ENCODE peak calls at places on chromosomes 13 and 19, in ten cellular contexts. U is T-helper 17 cell; K is pancreas; H is activated T-cell treated with anti-CD3 and anti-CD28 coated beads, Interleukin-2, amount 50 U/mL, for 72 hours; O is CD8-positive, alpha-beta T cell; Z is gastroesophageal sphincter; T is HepG2; D is stimulated activated effector memory CD8-positive, alpha-beta T cell treated with anti-CD3 and anti-CD28 coated beads, Interleukin-12 subunit alpha, Interleukin-12 subunit beta, amount 100 ng/mL, for 72 hours; V is right lobe of liver; S is activated CD4-positive, CD25-positive, alpha-beta regulatory T cell treated with anti-CD3 and anti-CD28 coated beads, Interleukin-2, amount 50 U/mL, for 24 hours. R is an unnamed sample.
A peak's percentile ranks its signal among the peaks of the same experiment; 100 is the strongest.

GRCh38 chr19:31313291-31314030 is 35.8 kb downstream of the TSHZ3 start:
- ATAC-seq in K (no peak), D (no peak), U (no peak), H (no peak), S (no peak), O (no peak), V (no peak), T (no peak), Z (no peak), R (no peak)

GRCh38 chr13:74200081-74200480 is 65.9 kb upstream of the KLF12 start:
- ATAC-seq in D (no peak), Z (no peak), H (no peak), S (no peak), U (no peak), K (no peak), O (no peak), T (no peak), V (no peak), R (no peak)

GRCh38 chr19:1747285-1748114 is 5.8 kb upstream of the ONECUT3 start:
- ATAC-seq in U (peak; percentile 54), Z (no peak), H (peak; percentile 83), V (no peak), T (peak; percentile 18), D (peak; percentile 74), S (peak; percentile 74), O (peak; percentile 71), K (peak; percentile 78), R (peak; percentile 63)

GRCh38 chr13:95298971-95299627 is 2.2 kb downstream of the ABCC4 start:
- ATAC-seq in U (no peak), O (no peak), K (no peak), H (no peak), D (peak; percentile 20), V (no peak), Z (no peak), T (no peak), S (no peak), R (no peak)

GRCh38 chr13:52428295-52428694 is 22.1 kb downstream of the VPS36 start:
- ATAC-seq in H (no peak), T (peak; percentile 92), V (peak; percentile 56), K (peak; percentile 73), D (no peak), U (no peak), O (no peak), S (no peak), Z (no peak), R (no peak)

GRCh38 chr19:9165256-9165655 is 13.5 kb upstream of the OR7D2 start:
- ATAC-seq in H (no peak), V (no peak), D (no peak), O (no peak), T (no peak), K (no peak), U (no peak), S (no peak), Z (no peak), R (no peak)

GRCh38 chr19:51186323-51186722 is 38.6 kb upstream of the CD33 start:
- ATAC-seq in U (no peak), V (no peak), K (no peak), H (no peak), S (peak; percentile 17), O (no peak), D (no peak), T (no peak), Z (no peak), R (no peak)

GRCh38 chr19:43540381-43540780 is 7.4 kb downstream of the ZNF575 start:
- ATAC-seq in S (no peak), D (no peak), O (no peak), T (no peak), V (no peak), U (no peak), H (no peak), K (no peak), Z (no peak), R (no peak)

GRCh38 chr13:75715598-75716523 is 79.7 kb downstream of the LMO7 start:
- ATAC-seq in V (no peak), U (no peak), O (no peak), D (peak; percentile 90), H (peak; percentile 75), T (no peak), K (peak; percentile 40), S (no peak), Z (no peak), R (no peak)

GRCh38 chr19:2015611-2015950 is at the start of gene BTBD2:
- ATAC-seq in K (no peak), D (no peak), Z (peak; percentile 38), T (no peak), O (peak; percentile 19), V (no peak), U (peak; percentile 28), S (no peak), H (no peak), R (peak; percentile 57)

GRCh38 chr19:12364391-12365093 is 941 bp downstream of the ZNF442 start:
- ATAC-seq in V (no peak), S (no peak), U (no peak), K (peak; percentile 4), T (no peak), Z (no peak), D (no peak), H (no peak), O (no peak), R (no peak)

GRCh38 chr19:35115538-35115951 is at the start of gene FXYD3:
- ATAC-seq in V (no peak), T (peak; percentile 29), S (no peak), K (peak; percentile 45), H (no peak), Z (peak; percentile 16), U (no peak), O (no peak), D (no peak), R (no peak)

GRCh38 chr19:16363852-16364230 is 39.2 kb downstream of the KLF2 start:
- ATAC-seq in T (no peak), S (no peak), U (no peak), H (no peak), D (no peak), Z (no peak), K (no peak), V (no peak), O (no peak), R (no peak)

GRCh38 chr13:106905380-106906259 is 337.7 kb upstream of the ARGLU1 start:
- ATAC-seq in H (no peak), D (no peak), Z (no peak), V (no peak), U (no peak), K (no peak), T (no peak), S (no peak), O (no peak), R (no peak)

GRCh38 chr19:44722131-44723121 is 23.5 kb downstream of the CEACAM16 start:
- ATAC-seq in Z (no peak), O (no peak), V (no peak), K (no peak), D (no peak), H (no peak), U (peak; percentile 8), S (no peak), T (no peak), R (no peak)

GRCh38 chr13:48066310-48066989 is 28.5 kb downstream of the MED4 start:
- ATAC-seq in T (peak; percentile 72), U (peak; percentile 47), S (peak; percentile 36), O (peak; percentile 54), D (peak; percentile 87), H (peak; percentile 97), V (no peak), Z (no peak), K (no peak), R (no peak)

GRCh38 chr13:77325371-77325941 is 1.4 kb downstream of the MYCBP2 start:
- ATAC-seq in S (no peak), U (no peak), V (no peak), H (no peak), Z (no peak), O (no peak), K (no peak), T (no peak), D (no peak), R (no peak)

GRCh38 chr13:29503041-29503837 is 92.2 kb downstream of the SLC7A1 start:
- ATAC-seq in Z (no peak), H (no peak), U (no peak), K (no peak), V (no peak), D (no peak), O (no peak), S (no peak), T (peak; percentile 24), R (no peak)

GRCh38 chr13:43307921-43308433 is 284.6 kb downstream of the DNAJC15 start:
- ATAC-seq in U (no peak), K (peak; percentile 88), D (no peak), S (no peak), Z (peak; percentile 76), H (no peak), T (peak; percentile 97), V (peak; percentile 93), O (no peak), R (peak; percentile 89)

GRCh38 chr13:35470671-35471465 is 5.6 kb downstream of the MAB21L1 start:
- ATAC-seq in Z (peak; percentile 81), U (no peak), V (peak; percentile 78), O (no peak), T (no peak), H (peak; percentile 35), S (no peak), K (peak; percentile 51), D (no peak), R (no peak)

GRCh38 chr13:75372923-75373841 is 108.8 kb downstream of the TBC1D4 start:
- ATAC-seq in V (peak; percentile 51), K (peak; percentile 46), T (peak; percentile 50), D (no peak), O (no peak), U (no peak), S (no peak), Z (peak; percentile 48), H (no peak), R (no peak)

GRCh38 chr13:40672310-40673060 is 6.0 kb upstream of the FOXO1 start:
- ATAC-seq in H (peak; percentile 67), Z (no peak), D (peak; percentile 58), K (peak; percentile 79), O (no peak), V (peak; percentile 63), U (no peak), T (peak; percentile 71), S (peak; percentile 79), R (no peak)

GRCh38 chr13:99215466-99215865 is 14.8 kb downstream of the UBAC2 start:
- ATAC-seq in T (no peak), S (peak; percentile 52), K (no peak), H (peak; percentile 49), O (peak; percentile 65), V (no peak), D (peak; percentile 61), Z (no peak), U (peak; percentile 81), R (no peak)

GRCh38 chr13:79972066-79972569 is 368.8 kb downstream of the SPRY2 start:
- ATAC-seq in S (no peak), H (no peak), U (no peak), T (no peak), V (no peak), K (no peak), O (no peak), D (no peak), Z (no peak), R (no peak)

GRCh38 chr19:33055718-33056117 is 9.0 kb downstream of the RHPN2 start:
- ATAC-seq in K (no peak), D (no peak), T (no peak), H (no peak), S (no peak), O (no peak), V (no peak), Z (no peak), U (no peak), R (no peak)

GRCh38 chr19:17125052-17125727 is 49.6 kb downstream of the MYO9B start:
- ATAC-seq in T (no peak), K (peak; percentile 41), S (peak; percentile 78), H (peak; percentile 86), Z (peak; percentile 24), O (peak; percentile 80), U (peak; percentile 77), V (no peak), D (peak; percentile 85), R (peak; percentile 75)

GRCh38 chr13:28204690-28205443 is 66.5 kb downstream of the PAN3 start:
- ATAC-seq in T (no peak), D (peak; percentile 82), V (no peak), Z (no peak), H (peak; percentile 95), K (no peak), S (peak; percentile 71), U (no peak), O (no peak), R (peak; percentile 77)

GRCh38 chr19:35883920-35884319 is 15.5 kb downstream of the APLP1 start:
- ATAC-seq in K (no peak), S (no peak), O (no peak), T (no peak), V (no peak), Z (no peak), U (peak; percentile 18), D (no peak), H (no peak), R (peak; percentile 37)